ENCODE peak calls at places on chromosome 21, in nine cellular contexts. One of them, this sample, is unnamed.

GRCh38 chr21:33969600-33969999 is 54.0 kb upstream of the ATP5PO start:
- DNase-seq in AG04450: no peak
- DNase-seq in glutamatergic neuron: no peak
- DNase-seq in neural crest cell: no peak
- DNase-seq in A673: no peak
- DNase-seq in stomach: no peak
- DNase-seq in colonic mucosa: no peak
- DNase-seq in brain microvascular endothelial cell: no peak
- DNase-seq in mucosa of descending colon: no peak
- DNase-seq in this sample: no peak

GRCh38 chr21:14901482-14901958 is 163.3 kb downstream of the NRIP1 start:
- DNase-seq in AG04450: no peak
- DNase-seq in glutamatergic neuron: no peak
- DNase-seq in neural crest cell: no peak
- DNase-seq in A673: no peak
- DNase-seq in stomach: no peak
- DNase-seq in colonic mucosa: no peak
- DNase-seq in brain microvascular endothelial cell: peak
- DNase-seq in mucosa of descending colon: no peak
- DNase-seq in this sample: no peak

GRCh38 chr21:37281579-37281978 is 14.4 kb upstream of the VPS26C start:
- DNase-seq in AG04450: no peak
- DNase-seq in glutamatergic neuron: no peak
- DNase-seq in neural crest cell: no peak
- DNase-seq in A673: no peak
- DNase-seq in stomach: no peak
- DNase-seq in colonic mucosa: no peak
- DNase-seq in brain microvascular endothelial cell: no peak
- DNase-seq in mucosa of descending colon: no peak
- DNase-seq in this sample: no peak

GRCh38 chr21:17270234-17270633 is 242.6 kb upstream of the CXADR start:
- DNase-seq in AG04450: peak
- DNase-seq in glutamatergic neuron: no peak
- DNase-seq in neural crest cell: no peak
- DNase-seq in A673: peak
- DNase-seq in stomach: no peak
- DNase-seq in colonic mucosa: no peak
- DNase-seq in brain microvascular endothelial cell: peak
- DNase-seq in mucosa of descending colon: peak
- DNase-seq in this sample: no peak

GRCh38 chr21:34702341-34702807 is 33.6 kb downstream of the CLIC6 start:
- DNase-seq in AG04450: peak
- DNase-seq in glutamatergic neuron: no peak
- DNase-seq in neural crest cell: no peak
- DNase-seq in A673: no peak
- DNase-seq in stomach: peak
- DNase-seq in colonic mucosa: no peak
- DNase-seq in brain microvascular endothelial cell: peak
- DNase-seq in mucosa of descending colon: no peak
- DNase-seq in this sample: no peak

GRCh38 chr21:27454234-27454633 is 487.3 kb upstream of the ADAMTS5 start:
- DNase-seq in AG04450: no peak
- DNase-seq in glutamatergic neuron: no peak
- DNase-seq in neural crest cell: no peak
- DNase-seq in A673: no peak
- DNase-seq in stomach: no peak
- DNase-seq in colonic mucosa: no peak
- DNase-seq in brain microvascular endothelial cell: no peak
- DNase-seq in mucosa of descending colon: no peak
- DNase-seq in this sample: no peak

GRCh38 chr21:37036177-37036576 is 29.7 kb downstream of the RIPPLY3 start:
- DNase-seq in AG04450: no peak
- DNase-seq in glutamatergic neuron: no peak
- DNase-seq in neural crest cell: no peak
- DNase-seq in A673: no peak
- DNase-seq in stomach: no peak
- DNase-seq in colonic mucosa: no peak
- DNase-seq in brain microvascular endothelial cell: no peak
- DNase-seq in mucosa of descending colon: no peak
- DNase-seq in this sample: no peak

GRCh38 chr21:15282666-15283065 is 217.9 kb upstream of the NRIP1 start:
- DNase-seq in AG04450: no peak
- DNase-seq in glutamatergic neuron: no peak
- DNase-seq in neural crest cell: no peak
- DNase-seq in A673: no peak
- DNase-seq in stomach: no peak
- DNase-seq in colonic mucosa: no peak
- DNase-seq in brain microvascular endothelial cell: no peak
- DNase-seq in mucosa of descending colon: no peak
- DNase-seq in this sample: no peak

GRCh38 chr21:45857761-45858160 is 123.8 kb upstream of the COL6A1 start:
- DNase-seq in AG04450: no peak
- DNase-seq in glutamatergic neuron: no peak
- DNase-seq in neural crest cell: no peak
- DNase-seq in A673: no peak
- DNase-seq in stomach: peak
- DNase-seq in colonic mucosa: no peak
- DNase-seq in brain microvascular endothelial cell: no peak
- DNase-seq in mucosa of descending colon: no peak
- DNase-seq in this sample: peak

DNA sequence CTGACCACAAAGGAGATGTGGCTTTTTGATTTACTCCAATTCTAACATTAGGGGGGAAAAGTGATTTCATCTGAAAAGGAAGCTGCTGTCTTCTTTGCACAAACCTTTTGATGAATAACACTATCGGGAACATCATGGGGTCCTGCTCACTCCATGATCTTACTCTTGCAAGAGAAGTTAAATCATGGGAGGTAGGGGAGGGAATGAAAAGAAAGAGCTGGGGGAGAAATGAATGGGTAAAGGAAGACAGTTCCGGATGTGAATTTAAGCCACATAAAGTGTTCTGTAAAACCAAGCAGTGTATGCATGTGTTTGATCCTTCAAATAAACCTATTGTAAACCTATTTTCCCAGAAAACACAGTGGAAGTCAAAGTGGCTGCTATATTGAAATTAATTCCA is 161.9 kb downstream of the GABPA start:
- DNase-seq in AG04450: no peak
- DNase-seq in glutamatergic neuron: no peak
- DNase-seq in neural crest cell: no peak
- DNase-seq in A673: peak
- DNase-seq in stomach: no peak
- DNase-seq in colonic mucosa: no peak
- DNase-seq in brain microvascular endothelial cell: no peak
- DNase-seq in mucosa of descending colon: no peak
- DNase-seq in this sample: no peak
- TF ChIP-seq CTCF in AG04450: no peak
- TF ChIP-seq CTCF in glutamatergic neuron: no peak
- TF ChIP-seq CTCF in neural crest cell: no peak
- TF ChIP-seq CTCF in A673: no peak
- TF ChIP-seq CTCF in stomach: no peak
- TF ChIP-seq CTCF in colonic mucosa: no peak
- TF ChIP-seq CTCF in brain microvascular endothelial cell: no peak
- TF ChIP-seq CTCF in mucosa of descending colon: no peak
- TF ChIP-seq CTCF in this sample: no peak

GRCh38 chr21:41824466-41825207 is 54.5 kb downstream of the PRDM15 start:
- DNase-seq in AG04450: no peak
- DNase-seq in glutamatergic neuron: no peak
- DNase-seq in neural crest cell: no peak
- DNase-seq in A673: no peak
- DNase-seq in stomach: no peak
- DNase-seq in colonic mucosa: no peak
- DNase-seq in brain microvascular endothelial cell: no peak
- DNase-seq in mucosa of descending colon: no peak
- DNase-seq in this sample: no peak

GRCh38 chr21:41823906-41824305 is 55.2 kb downstream of the PRDM15 start:
- DNase-seq in AG04450: no peak
- DNase-seq in glutamatergic neuron: no peak
- DNase-seq in neural crest cell: no peak
- DNase-seq in A673: no peak
- DNase-seq in stomach: no peak
- DNase-seq in colonic mucosa: no peak
- DNase-seq in brain microvascular endothelial cell: no peak
- DNase-seq in mucosa of descending colon: no peak
- DNase-seq in this sample: no peak

GRCh38 chr21:41827951-41828883 is 50.9 kb downstream of the PRDM15 start:
- DNase-seq in AG04450: no peak
- DNase-seq in glutamatergic neuron: no peak
- DNase-seq in neural crest cell: no peak
- DNase-seq in A673: no peak
- DNase-seq in stomach: no peak
- DNase-seq in colonic mucosa: no peak
- DNase-seq in brain microvascular endothelial cell: no peak
- DNase-seq in mucosa of descending colon: no peak
- DNase-seq in this sample: no peak

GRCh38 chr21:41825216-41825615 is 53.9 kb downstream of the PRDM15 start:
- DNase-seq in AG04450: no peak
- DNase-seq in glutamatergic neuron: no peak
- DNase-seq in neural crest cell: no peak
- DNase-seq in A673: no peak
- DNase-seq in stomach: no peak
- DNase-seq in colonic mucosa: no peak
- DNase-seq in brain microvascular endothelial cell: no peak
- DNase-seq in mucosa of descending colon: no peak
- DNase-seq in this sample: no peak

GRCh38 chr21:41825881-41826280 is 53.3 kb downstream of the PRDM15 start:
- DNase-seq in AG04450: no peak
- DNase-seq in glutamatergic neuron: no peak
- DNase-seq in neural crest cell: no peak
- DNase-seq in A673: no peak
- DNase-seq in stomach: no peak
- DNase-seq in colonic mucosa: no peak
- DNase-seq in brain microvascular endothelial cell: no peak
- DNase-seq in mucosa of descending colon: no peak
- DNase-seq in this sample: no peak
- TF ChIP-seq CTCF in AG04450: no peak
- TF ChIP-seq CTCF in glutamatergic neuron: no peak
- TF ChIP-seq CTCF in neural crest cell: no peak
- TF ChIP-seq CTCF in A673: no peak
- TF ChIP-seq CTCF in stomach: no peak
- TF ChIP-seq CTCF in colonic mucosa: no peak
- TF ChIP-seq CTCF in brain microvascular endothelial cell: no peak
- TF ChIP-seq CTCF in mucosa of descending colon: no peak
- TF ChIP-seq CTCF in this sample: no peak

GRCh38 chr21:39088831-39089380 is 94.3 kb downstream of the PSMG1 start:
- DNase-seq in AG04450: no peak
- DNase-seq in glutamatergic neuron: no peak
- DNase-seq in neural crest cell: no peak
- DNase-seq in A673: no peak
- DNase-seq in stomach: no peak
- DNase-seq in colonic mucosa: no peak
- DNase-seq in brain microvascular endothelial cell: peak
- DNase-seq in mucosa of descending colon: no peak
- DNase-seq in this sample: no peak
- TF ChIP-seq CTCF in AG04450: peak
- TF ChIP-seq CTCF in glutamatergic neuron: no peak
- TF ChIP-seq CTCF in neural crest cell: no peak
- TF ChIP-seq CTCF in A673: no peak
- TF ChIP-seq CTCF in stomach: no peak
- TF ChIP-seq CTCF in colonic mucosa: no peak
- TF ChIP-seq CTCF in brain microvascular endothelial cell: peak
- TF ChIP-seq CTCF in mucosa of descending colon: no peak
- TF ChIP-seq CTCF in this sample: no peak

GRCh38 chr21:29125199-29125598 is 5.2 kb upstream of the MAP3K7CL start:
- DNase-seq in AG04450: no peak
- DNase-seq in glutamatergic neuron: no peak
- DNase-seq in neural crest cell: no peak
- DNase-seq in A673: no peak
- DNase-seq in stomach: no peak
- DNase-seq in colonic mucosa: no peak
- DNase-seq in brain microvascular endothelial cell: no peak
- DNase-seq in mucosa of descending colon: no peak
- DNase-seq in this sample: no peak
- TF ChIP-seq CTCF in AG04450: no peak
- TF ChIP-seq CTCF in glutamatergic neuron: no peak
- TF ChIP-seq CTCF in neural crest cell: no peak
- TF ChIP-seq CTCF in A673: no peak
- TF ChIP-seq CTCF in stomach: no peak
- TF ChIP-seq CTCF in colonic mucosa: no peak
- TF ChIP-seq CTCF in brain microvascular endothelial cell: no peak
- TF ChIP-seq CTCF in mucosa of descending colon: no peak
- TF ChIP-seq CTCF in this sample: no peak

GRCh38 chr21:32426592-32427051 is 14.1 kb downstream of the EVA1C start:
- DNase-seq in AG04450: no peak
- DNase-seq in glutamatergic neuron: no peak
- DNase-seq in neural crest cell: no peak
- DNase-seq in A673: no peak
- DNase-seq in stomach: no peak
- DNase-seq in colonic mucosa: no peak
- DNase-seq in brain microvascular endothelial cell: no peak
- DNase-seq in mucosa of descending colon: no peak
- DNase-seq in this sample: no peak
- TF ChIP-seq CTCF in AG04450: no peak
- TF ChIP-seq CTCF in glutamatergic neuron: no peak
- TF ChIP-seq CTCF in neural crest cell: no peak
- TF ChIP-seq CTCF in A673: no peak
- TF ChIP-seq CTCF in stomach: no peak
- TF ChIP-seq CTCF in colonic mucosa: no peak
- TF ChIP-seq CTCF in brain microvascular endothelial cell: no peak
- TF ChIP-seq CTCF in mucosa of descending colon: no peak
- TF ChIP-seq CTCF in this sample: no peak